ENCODE peak calls at places on chromosomes 1 and 21, in seven cellular contexts. P, U, S, R, N, A and V are unnamed samples.

GRCh38 chr21:46243325-46243724 is 14.8 kb upstream of the LSS start:
- DNase-seq in P (no peak), U (no peak), S (no peak), R (no peak), N (no peak), A (no peak), V (no peak)

GRCh38 chr1:44300882-44301281 is 54.2 kb downstream of the ERI3 start:
- DNase-seq in P (no peak), U (no peak), S (no peak), R (no peak), N (no peak), A (no peak), V (no peak)

GRCh38 chr1:245901037-245901436 is 606.0 kb downstream of the SMYD3 start:
- DNase-seq in P (no peak), U (no peak), S (no peak), R (no peak), N (no peak), A (no peak), V (no peak)

GRCh38 chr21:14260459-14260764 is 44.5 kb downstream of the RBM11 start:
- DNase-seq in P (no peak), U (no peak), S (no peak), R (no peak), N (no peak), A (no peak), V (no peak)

GRCh38 chr1:53449026-53449425 is 10.2 kb upstream of the DMRTB1 start:
- DNase-seq in P (peak; percentile 15), U (no peak), S (peak; percentile 68), R (no peak), N (peak; percentile 87), A (peak; percentile 68), V (peak; percentile 82)

GRCh38 chr21:31282095-31282709 is 61.9 kb downstream of the TIAM1 start:
- DNase-seq in P (peak; percentile 46), U (peak; percentile 38), S (peak; percentile 99), R (no peak), N (peak; percentile 98), A (peak; percentile 98), V (peak; percentile 91)

GRCh38 chr1:15965228-15965767 is 10.6 kb downstream of the ZBTB17 start:
- DNase-seq in P (no peak), U (no peak), S (peak; percentile 56), R (no peak), N (peak; percentile 26), A (no peak), V (no peak)

GRCh38 chr1:89582571-89582970 is 50.3 kb upstream of the LRRC8C start:
- DNase-seq in P (no peak), U (no peak), S (no peak), R (no peak), N (no peak), A (no peak), V (no peak)

GRCh38 chr1:236717811-236718210 is 31.5 kb downstream of the ACTN2 start:
- DNase-seq in P (no peak), U (no peak), S (no peak), R (no peak), N (no peak), A (no peak), V (no peak)

DNA sequence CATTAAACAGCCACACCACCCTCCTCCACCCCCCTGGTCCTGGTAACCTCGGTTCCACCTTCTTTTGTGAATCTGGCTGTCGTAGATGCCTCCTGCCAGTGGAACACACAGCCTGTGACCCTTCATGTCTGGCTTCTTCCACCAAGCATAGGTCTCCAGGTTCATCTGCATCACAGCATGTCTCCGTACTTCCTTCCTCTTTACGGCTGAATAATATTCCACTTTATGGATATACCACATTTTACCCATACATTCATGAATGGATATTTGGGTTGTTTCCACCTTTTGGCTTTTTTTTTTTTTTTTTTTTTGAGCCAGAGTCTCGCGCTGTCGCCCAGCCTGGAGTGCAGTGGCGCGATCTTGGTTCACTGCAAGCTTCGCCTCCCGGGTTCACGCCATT is 11.8 kb upstream of the CALML6 start:
- DNase-seq in P (no peak), U (no peak), S (no peak), R (no peak), N (no peak), A (no peak), V (no peak)
- H3K4me3 ChIP-seq in P (no peak overlapping the region), U (no peak overlapping the region), S (no peak overlapping the region), R (no peak overlapping the region), N (no peak overlapping the region), A (no peak overlapping the region), V (no peak overlapping the region)

DNA sequence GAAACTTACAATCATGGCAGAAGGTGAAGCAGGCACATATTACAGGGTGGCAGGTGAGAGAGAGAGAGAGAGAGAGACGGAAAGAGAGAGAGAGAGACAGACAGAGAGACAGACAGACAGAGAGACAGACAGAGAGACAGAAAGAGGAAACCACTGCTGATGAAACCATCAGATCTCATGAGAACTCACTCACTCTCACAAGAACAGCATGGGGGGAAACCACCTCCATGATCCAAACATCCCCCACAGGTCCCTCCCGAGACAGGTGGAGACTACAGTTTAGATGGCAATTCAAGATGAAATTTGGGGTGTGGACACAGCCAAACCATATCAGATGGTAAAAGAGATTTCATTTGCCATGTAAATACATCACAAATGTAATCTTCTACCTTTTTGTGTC is 708.1 kb downstream of the MRPL39 start:
- DNase-seq in P (no peak), U (no peak), S (no peak), R (no peak), N (no peak), A (no peak), V (no peak)
- H3K4me3 ChIP-seq in P (no peak overlapping the region), U (no peak overlapping the region), S (no peak overlapping the region), R (no peak overlapping the region), N (no peak overlapping the region), A (no peak overlapping the region), V (no peak overlapping the region)

GRCh38 chr1:100782473-100783010 is 63.0 kb downstream of the VCAM1 start:
- DNase-seq in P (no peak), U (no peak), S (no peak), R (no peak), N (no peak), A (no peak), V (no peak)

GRCh38 chr1:100786870-100787269 is 67.3 kb downstream of the VCAM1 start:
- DNase-seq in P (no peak), U (no peak), S (no peak), R (no peak), N (no peak), A (no peak), V (no peak)

GRCh38 chr1:100780826-100781225 is 61.3 kb downstream of the VCAM1 start:
- DNase-seq in P (no peak), U (no peak), S (no peak), R (no peak), N (no peak), A (no peak), V (no peak)

GRCh38 chr1:100785399-100786082 is 66.0 kb downstream of the VCAM1 start:
- DNase-seq in P (peak; percentile 10), U (no peak), S (peak; percentile 40), R (no peak), N (peak; percentile 82), A (peak; percentile 89), V (no peak)
- H3K4me3 ChIP-seq in P (no peak overlapping the region), U (no peak overlapping the region), S (no peak overlapping the region), R (no peak overlapping the region), N (peak overlapping the region; percentile 9), A (peak overlapping the region; percentile 0), V (no peak overlapping the region)

DNA sequence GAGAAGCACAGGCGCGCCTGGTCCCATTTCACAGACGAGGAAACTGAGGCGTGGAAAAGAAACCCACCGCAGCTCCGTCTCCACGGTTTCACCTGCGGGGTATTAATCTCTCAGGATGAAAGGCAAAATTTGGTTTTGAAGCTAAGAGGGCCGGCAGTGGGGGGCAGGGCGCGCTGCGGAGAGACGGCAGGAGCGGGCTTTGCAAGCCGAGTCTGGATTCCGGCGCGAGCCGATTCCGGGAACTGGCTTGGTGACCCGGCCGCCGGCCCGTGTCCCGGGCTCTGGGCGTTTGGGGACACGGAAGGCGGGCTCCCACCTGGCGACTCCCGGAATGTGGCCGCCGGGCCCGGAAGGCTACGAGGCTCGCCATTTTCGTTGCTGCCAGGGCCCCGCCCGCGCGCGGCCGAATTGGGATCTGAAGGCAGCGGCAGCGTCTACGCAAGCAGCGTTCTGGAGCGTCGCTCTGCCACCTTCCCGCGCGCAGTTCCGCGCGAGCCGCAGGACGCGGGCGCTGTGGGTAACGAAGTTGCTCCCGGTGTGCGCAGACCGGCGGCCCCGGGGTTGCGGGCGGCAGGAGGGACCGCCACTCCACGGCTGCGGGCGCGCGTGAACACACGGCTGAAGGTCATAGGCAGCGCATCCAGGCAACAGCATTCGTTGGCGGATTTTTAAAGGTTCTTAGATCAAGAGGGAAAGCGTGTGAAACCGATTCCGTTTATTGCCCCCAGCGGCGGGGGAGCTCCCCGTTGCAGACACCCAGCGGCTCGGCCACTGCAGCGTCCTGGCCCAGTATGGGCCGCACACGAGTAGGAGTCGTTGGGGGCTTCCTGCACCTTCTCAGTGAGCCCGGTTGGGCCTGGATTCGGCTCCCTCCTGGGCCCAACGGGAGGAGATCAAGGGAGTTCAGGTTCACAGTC is 5.4 kb upstream of the PRDM16 start:
- DNase-seq in P (no peak), U (no peak), S (no peak), R (no peak), N (no peak), A (no peak), V (no peak)
- H3K4me3 ChIP-seq in P (no peak overlapping the region), U (peak overlapping the region; percentile 11), S (no peak overlapping the region), R (no peak overlapping the region), N (no peak overlapping the region), A (no peak overlapping the region), V (no peak overlapping the region)

GRCh38 chr1:98794196-98794886 is 132.8 kb downstream of the SNX7 start:
- DNase-seq in P (peak; percentile 79), U (peak; percentile 75), S (peak; percentile 77), R (no peak), N (peak; percentile 85), A (peak; percentile 75), V (peak; percentile 54)

GRCh38 chr1:98791498-98791897 is 130.0 kb downstream of the SNX7 start:
- DNase-seq in P (no peak), U (no peak), S (no peak), R (no peak), N (no peak), A (no peak), V (no peak)

GRCh38 chr1:98796049-98796448 is 134.5 kb downstream of the SNX7 start:
- DNase-seq in P (no peak), U (no peak), S (no peak), R (no peak), N (no peak), A (no peak), V (no peak)

GRCh38 chr1:98793136-98793535 is 131.6 kb downstream of the SNX7 start:
- DNase-seq in P (no peak), U (no peak), S (no peak), R (no peak), N (no peak), A (no peak), V (no peak)

DNA sequence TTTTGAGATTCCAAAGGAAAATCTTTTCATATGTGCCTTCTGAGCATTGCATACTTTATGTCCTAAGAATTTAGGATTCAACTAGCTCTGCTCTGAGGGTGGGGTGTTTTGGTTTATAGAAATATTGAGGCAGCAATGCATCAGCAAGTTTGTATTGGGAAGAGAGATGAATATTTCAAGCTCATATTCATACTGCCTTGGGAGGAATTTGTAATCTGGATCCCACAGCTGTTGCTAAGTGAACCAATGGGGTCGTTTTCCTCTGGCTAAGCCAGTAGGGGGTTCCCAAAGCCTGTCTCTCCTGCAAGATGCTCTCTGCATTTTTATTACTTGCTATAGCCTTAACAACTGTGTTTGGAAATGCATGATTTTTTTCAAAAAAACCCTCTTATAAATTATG is 130.6 kb downstream of the SNX7 start:
- DNase-seq in P (no peak), U (no peak), S (peak; percentile 16), R (no peak), N (peak; percentile 30), A (no peak), V (peak; percentile 48)
- H3K4me3 ChIP-seq in P (no peak overlapping the region), U (no peak overlapping the region), S (no peak overlapping the region), R (no peak overlapping the region), N (no peak overlapping the region), A (no peak overlapping the region), V (no peak overlapping the region)